ENCODE peak calls at places on chromosomes 1 and 21, in four cellular contexts. L is K562, I is HepG2, S is GM12878. F is an unnamed sample.
A peak's percentile ranks its signal among the peaks of the same experiment; 100 is the strongest.

GRCh38 chr1:19484793-19485361 is 462 bp downstream of the CAPZB start:
- DNase-seq in L (peak; percentile 36), I (no peak), S (no peak), F (peak; percentile 18)

GRCh38 chr1:29585656-29586055 is 349.3 kb downstream of the PTPRU start:
- DNase-seq in L (no peak), I (no peak), S (no peak), F (no peak)

GRCh38 chr21:42705346-42705745 is 51.9 kb downstream of the PDE9A start:
- DNase-seq in L (no peak), I (no peak), S (no peak), F (no peak)

GRCh38 chr1:2840036-2840809 is 38.7 kb upstream of the TTC34 start:
- DNase-seq in L (peak; percentile 14), I (no peak), S (no peak), F (no peak)

GRCh38 chr1:119027759-119028158 is 39.6 kb upstream of the TBX15 start:
- DNase-seq in L (no peak), I (no peak), S (no peak), F (no peak)

GRCh38 chr1:221881805-221882581 is 140.1 kb upstream of the DUSP10 start:
- DNase-seq in L (no peak), I (no peak), S (no peak), F (no peak)

GRCh38 chr1:61241411-61241838 is 159.1 kb downstream of the NFIA start:
- DNase-seq in L (no peak), I (no peak), S (no peak), F (no peak)

GRCh38 chr1:21034725-21035628 is 141.7 kb downstream of the EIF4G3 start:
- DNase-seq in L (no peak), I (no peak), S (no peak), F (no peak)

GRCh38 chr21:25456672-25457071 is 150.6 kb downstream of the MRPL39 start:
- DNase-seq in L (no peak), I (no peak), S (peak; percentile 77), F (no peak)

GRCh38 chr1:58919986-58920376 is 136.1 kb upstream of the JUN start:
- DNase-seq in L (no peak), I (no peak), S (no peak), F (no peak)

GRCh38 chr21:45954271-45954670 is 27.3 kb upstream of the COL6A1 start:
- DNase-seq in L (no peak), I (no peak), S (no peak), F (no peak)

GRCh38 chr1:21904475-21904724 is 32.7 kb downstream of the HSPG2 start:
- DNase-seq in L (no peak), I (no peak), S (no peak), F (no peak)

GRCh38 chr1:164708596-164708995 is 149.6 kb downstream of the PBX1 start:
- DNase-seq in L (no peak), I (no peak), S (no peak), F (no peak)

GRCh38 chr1:156549831-156550230 is 22.5 kb downstream of the IQGAP3 start:
- DNase-seq in L (no peak), I (no peak), S (no peak), F (no peak)

GRCh38 chr1:2486558-2486957 is 10.5 kb downstream of the PLCH2 start:
- DNase-seq in L (no peak), I (no peak), S (no peak), F (no peak)

GRCh38 chr1:58251415-58252073 is 295.0 kb downstream of the OMA1 start:
- DNase-seq in L (peak; percentile 41), I (peak; percentile 18), S (no peak), F (no peak)

GRCh38 chr1:38041941-38042834 is 4.4 kb downstream of the POU3F1 start:
- DNase-seq in L (no peak), I (no peak), S (no peak), F (no peak)

GRCh38 chr1:91736999-91737615 is 148.8 kb downstream of the TGFBR3 start:
- DNase-seq in L (no peak), I (peak; percentile 87), S (no peak), F (peak; percentile 86)

GRCh38 chr1:37465596-37466517 is 8.5 kb upstream of the ZC3H12A start:
- DNase-seq in L (no peak), I (no peak), S (no peak), F (no peak)

GRCh38 chr1:15220024-15220392 is 27.0 kb upstream of the FHAD1 start:
- DNase-seq in L (no peak), I (no peak), S (no peak), F (no peak)
- TF ChIP-seq POLR2AphosphoS2 in L (no peak), I (no peak), S (no peak), F (no peak)

DNA sequence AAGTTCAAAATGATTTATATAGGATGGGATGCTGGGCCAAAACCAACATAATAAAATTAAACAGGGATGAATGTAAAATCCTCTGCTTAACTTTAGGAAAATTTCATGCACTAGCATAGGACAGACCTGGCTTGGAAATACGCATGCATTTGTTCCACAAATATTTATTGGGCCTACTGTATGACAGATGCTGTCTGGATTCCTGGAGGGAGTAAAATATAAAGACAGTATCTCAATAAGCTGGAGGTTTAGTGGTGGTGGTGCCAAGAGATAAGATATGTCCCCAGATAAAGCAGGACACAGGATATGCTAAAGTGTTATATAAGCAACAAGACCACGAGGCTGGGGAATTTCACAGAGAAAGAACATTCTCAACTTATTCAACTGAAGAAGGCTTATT is 15.1 kb downstream of the RCSD1 start:
- DNase-seq in L (no peak), I (no peak), S (no peak), F (no peak)
- TF ChIP-seq JUNB in L (no peak), I (no peak), S (no peak), F (no peak)

GRCh38 chr1:172628416-172628815 is 30.5 kb upstream of the FASLG start:
- DNase-seq in L (no peak), I (no peak), S (no peak), F (no peak)
- TF ChIP-seq POLR2AphosphoS2 in L (no peak), I (no peak), S (no peak), F (no peak)

DNA sequence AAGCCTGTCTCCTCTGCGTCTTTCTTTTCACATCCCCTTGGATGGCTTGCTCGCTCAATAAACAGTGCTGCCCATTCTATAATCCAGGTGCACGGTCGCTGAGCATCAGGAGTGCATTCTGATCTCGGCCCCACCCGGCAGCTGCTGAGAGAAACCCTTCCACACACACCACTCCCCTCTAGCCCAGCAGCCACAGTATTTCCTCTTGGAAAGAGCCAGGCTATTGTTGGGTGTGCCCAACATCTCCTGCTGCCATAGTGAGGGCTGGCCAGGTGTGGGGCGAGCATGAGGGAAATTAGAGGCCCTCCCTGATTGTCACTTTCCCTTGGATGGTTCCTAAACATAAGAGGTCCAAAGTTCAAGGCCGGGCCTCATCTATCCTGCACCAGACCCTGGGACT is 24.7 kb downstream of the GPA33 start:
- DNase-seq in L (no peak), I (no peak), S (no peak), F (no peak)
- TF ChIP-seq JUNB in L (no peak), I (no peak), S (no peak), F (no peak)

GRCh38 chr1:188462837-188463236 is 1634.1 kb downstream of the PLA2G4A start:
- DNase-seq in L (no peak), I (no peak), S (no peak), F (no peak)

DNA sequence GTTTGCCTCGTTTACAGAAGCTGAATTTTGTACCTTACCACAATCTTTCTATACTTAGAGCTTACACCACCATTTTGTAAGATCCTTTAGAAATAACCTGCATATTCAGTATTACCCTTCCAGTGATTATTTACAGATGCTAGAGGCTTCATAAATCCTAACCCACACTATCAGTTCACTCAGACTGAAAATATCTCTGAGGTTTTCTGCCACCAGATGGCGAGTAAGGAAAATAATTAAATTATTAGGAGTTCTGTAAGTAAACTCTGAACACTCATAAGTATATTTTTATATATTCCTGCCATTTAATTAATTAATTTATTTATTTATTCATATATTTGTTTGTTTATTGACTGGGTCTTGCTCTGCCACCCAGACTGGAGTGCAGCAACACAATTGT is 1635.2 kb downstream of the PLA2G4A start:
- DNase-seq in L (no peak), I (no peak), S (no peak), F (peak; percentile 7)
- TF ChIP-seq POLR2AphosphoS2 in L (no peak), I (no peak), S (no peak), F (no peak)

DNA sequence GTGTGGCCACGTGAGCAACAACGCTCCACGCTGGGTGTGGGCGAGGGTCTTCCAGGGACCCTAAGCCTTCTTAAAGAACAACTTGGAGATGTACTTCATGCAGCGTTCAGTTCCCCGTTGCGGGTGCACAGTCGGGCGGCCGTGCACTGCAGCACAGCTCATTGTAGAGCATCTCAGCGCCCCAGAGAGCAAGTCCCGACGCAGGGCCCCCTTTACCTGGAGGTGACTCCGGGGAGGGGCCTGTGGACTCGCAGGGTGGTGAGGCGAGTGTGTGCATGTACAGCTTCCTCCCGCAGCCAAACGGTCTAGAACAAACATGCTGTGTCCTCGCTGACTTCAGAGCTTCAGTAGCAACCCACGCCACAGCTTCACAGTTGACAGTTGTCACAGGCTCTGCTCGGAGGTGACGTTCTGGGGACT is 19.5 kb downstream of the RRP1 start:
- DNase-seq in L (no peak), I (no peak), S (no peak), F (no peak)
- TF ChIP-seq JUNB in L (no peak), I (no peak), S (no peak), F (no peak)

DNA sequence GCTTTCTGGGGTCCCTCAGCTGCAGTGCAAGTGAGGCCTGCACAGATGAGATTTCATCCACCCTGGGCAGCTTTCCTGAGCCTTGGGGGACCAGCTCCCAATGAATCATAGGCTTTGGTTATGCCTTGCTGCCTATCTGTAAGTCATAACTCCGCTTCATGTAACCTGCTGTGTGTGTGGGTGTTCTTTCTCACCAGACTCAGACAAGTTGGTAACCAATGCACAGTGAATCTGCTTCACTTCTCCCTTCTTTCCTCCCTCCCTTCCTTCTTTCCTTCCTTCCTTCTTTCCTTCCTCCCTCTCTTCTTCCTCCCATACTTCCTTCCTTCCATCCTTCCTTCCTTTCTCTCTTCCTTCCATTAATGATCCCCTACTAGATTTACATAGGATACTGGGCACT is 34.4 kb upstream of the PSMB2 start:
- DNase-seq in L (no peak), I (no peak), S (no peak), F (no peak)
- TF ChIP-seq POLR2AphosphoS2 in L (no peak), I (no peak), S (no peak), F (no peak)

GRCh38 chr21:36035381-36035791 is 24.9 kb downstream of the SETD4 start:
- DNase-seq in L (peak; percentile 21), I (no peak), S (no peak), F (no peak)
- TF ChIP-seq JUNB in L (no peak), I (no peak), S (no peak), F (no peak)

DNA sequence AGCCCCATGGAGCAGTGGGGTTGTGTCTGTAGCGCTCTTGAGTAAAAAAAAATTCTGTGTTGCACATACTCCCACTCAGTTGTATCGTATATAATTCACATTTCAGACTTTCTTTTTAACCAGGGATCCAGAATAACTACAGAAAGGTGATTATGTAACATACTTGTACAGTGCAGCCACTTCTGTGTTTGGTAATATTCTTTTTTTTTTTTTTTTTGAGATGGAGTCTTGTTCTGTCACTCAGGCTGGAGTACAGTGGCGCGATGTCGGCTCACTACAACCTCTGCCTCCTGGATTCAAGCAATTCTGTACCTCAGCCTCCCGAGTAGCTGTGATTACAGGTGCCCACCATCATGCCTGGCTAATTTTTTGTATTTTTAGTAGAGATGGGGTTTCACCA is 82.4 kb upstream of the MACF1 start:
- DNase-seq in L (no peak), I (no peak), S (no peak), F (no peak)
- TF ChIP-seq POLR2AphosphoS2 in L (no peak), I (no peak), S (no peak), F (no peak)

F was measured in A549.